ENCODE peak calls at places on chromosomes 2 and 18, in four cellular contexts. X is NT2/D1, Z is WTC11, H is A172. I is an unnamed sample.

GRCh38 chr2:230520875-230521155 is 104.8 kb downstream of the SP100 start:
- DNase-seq in H (peak), Z (no peak), X (no peak), I (no peak)

GRCh38 chr2:176911-177310 is 86.9 kb downstream of the SH3YL1 start:
- DNase-seq in X (no peak), Z (no peak), H (peak), I (no peak)

GRCh38 chr2:11703700-11704099 is 33.7 kb upstream of the NTSR2 start:
- DNase-seq in H (peak), X (no peak), Z (no peak), I (peak)

GRCh38 chr2:1586251-1586945 is 157.9 kb downstream of the PXDN start:
- DNase-seq in H (no peak), X (no peak), Z (no peak), I (peak)

GRCh38 chr2:130787841-130788240 is 32.5 kb downstream of the AMER3 start:
- DNase-seq in H (no peak), Z (no peak), X (no peak), I (no peak)

GRCh38 chr2:127422631-127423475 is 4.6 kb downstream of the PROC start:
- DNase-seq in H (no peak), X (peak), Z (peak), I (peak)

GRCh38 chr2:218961651-218962570 is 2.4 kb downstream of the CDK5R2 start:
- DNase-seq in X (no peak), Z (peak), H (no peak), I (no peak)

GRCh38 chr2:214127178-214127970 is 283.5 kb upstream of the VWC2L start:
- DNase-seq in Z (no peak), X (peak), H (peak), I (no peak)

GRCh38 chr18:51195602-51196115 is 1.8 kb downstream of the MEX3C start:
- DNase-seq in H (peak), X (peak), Z (peak), I (no peak)

GRCh38 chr2:186891219-186891621 is 42.2 kb upstream of the ZSWIM2 start:
- DNase-seq in Z (no peak), X (no peak), H (no peak), I (no peak)

GRCh38 chr2:21291281-21291825 is 167.6 kb downstream of the TDRD15 start:
- DNase-seq in Z (no peak), H (no peak), X (no peak), I (no peak)

GRCh38 chr2:158817596-158817995 is 22.5 kb downstream of the DAPL1 start:
- DNase-seq in X (no peak), Z (no peak), H (no peak), I (no peak)

GRCh38 chr2:119255760-119256573 is 32.3 kb downstream of the STEAP3 start:
- DNase-seq in H (peak), Z (no peak), X (peak), I (peak)

GRCh38 chr2:110101280-110101844 is 14.3 kb downstream of the MALL start:
- DNase-seq in H (peak), Z (no peak), X (no peak), I (peak)

GRCh38 chr18:25289040-25289631 is 62.8 kb downstream of the ZNF521 start:
- DNase-seq in Z (no peak), H (no peak), X (no peak), I (no peak)

GRCh38 chr2:4673025-4673489 is 969.7 kb downstream of the DCDC2C start:
- DNase-seq in H (peak), Z (no peak), X (no peak), I (no peak)

GRCh38 chr2:233466991-233467603 is 99.5 kb downstream of the USP40 start:
- DNase-seq in X (no peak), H (no peak), Z (no peak), I (no peak)